ENCODE peak calls at places on chromosomes 2 and 18, in eight cellular contexts. N is GM12878, Y is SK-N-SH, V is HCT116, D is H1, G is K562, U is endothelial cell of umbilical vein, A is HepG2. H is an unnamed sample.

GRCh38 chr18:34094148-34094547 is 130.6 kb downstream of the NOL4 start:
- DNase-seq in N (no peak), Y (no peak), V (no peak), D (no peak), G (no peak), U (no peak), A (no peak), H (no peak)

GRCh38 chr2:11771971-11772615 is 25.7 kb downstream of the LPIN1 start:
- DNase-seq in N (no peak), Y (no peak), V (no peak), D (no peak), G (no peak), U (no peak), A (no peak), H (no peak)

GRCh38 chr2:181158453-181158852 is 178.0 kb downstream of the UBE2E3 start:
- DNase-seq in N (no peak), Y (no peak), V (no peak), D (no peak), G (no peak), U (no peak), A (no peak), H (no peak)

GRCh38 chr2:172552547-172553291 is 3.2 kb upstream of the PDK1 start:
- DNase-seq in N (no peak), Y (no peak), V (no peak), D (no peak), G (peak), U (peak), A (no peak), H (no peak)

GRCh38 chr2:8242734-8243133 is 439.1 kb upstream of the ID2 start:
- DNase-seq in N (no peak), Y (no peak), V (no peak), D (no peak), G (no peak), U (no peak), A (no peak), H (no peak)

GRCh38 chr2:25545899-25546298 is 127.5 kb downstream of the DTNB start:
- DNase-seq in N (no peak), Y (no peak), V (no peak), D (no peak), G (no peak), U (no peak), A (peak), H (no peak)

GRCh38 chr18:59884331-59884730 is 15.5 kb upstream of the PMAIP1 start:
- DNase-seq in N (no peak), Y (no peak), V (no peak), D (no peak), G (no peak), U (no peak), A (no peak), H (no peak)

GRCh38 chr2:12006841-12007240 is 260.4 kb downstream of the LPIN1 start:
- DNase-seq in N (no peak), Y (no peak), V (no peak), D (peak), G (no peak), U (peak), A (no peak), H (no peak)

GRCh38 chr2:26008851-26009566 is 24.9 kb upstream of the RAB10 start:
- DNase-seq in N (peak), Y (no peak), V (peak), D (no peak), G (no peak), U (peak), A (peak), H (no peak)

GRCh38 chr2:37302701-37303252 is 21.9 kb downstream of the PRKD3 start:
- DNase-seq in N (no peak), Y (no peak), V (no peak), D (no peak), G (no peak), U (no peak), A (no peak), H (no peak)

GRCh38 chr18:7122376-7122775 is 4.8 kb upstream of the LAMA1 start:
- DNase-seq in N (no peak), Y (no peak), V (no peak), D (no peak), G (no peak), U (no peak), A (no peak), H (no peak)

GRCh38 chr2:166632616-166633015 is 138.6 kb upstream of the SCN7A start:
- DNase-seq in N (no peak), Y (no peak), V (no peak), D (no peak), G (no peak), U (peak), A (no peak), H (no peak)

GRCh38 chr2:122988395-122989221 is 1036.5 kb upstream of the CNTNAP5 start:
- DNase-seq in N (no peak), Y (no peak), V (no peak), D (no peak), G (no peak), U (no peak), A (no peak), H (no peak)

GRCh38 chr18:28003451-28003850 is 173.5 kb downstream of the CDH2 start:
- DNase-seq in N (no peak), Y (no peak), V (no peak), D (no peak), G (no peak), U (peak), A (no peak), H (no peak)

GRCh38 chr2:215137741-215138340 is 585 bp downstream of the ABCA12 start:
- DNase-seq in N (no peak), Y (peak), V (peak), D (no peak), G (no peak), U (peak), A (no peak), H (peak)

GRCh38 chr2:11118761-11119160 is 36.5 kb upstream of the SLC66A3 start:
- DNase-seq in N (no peak), Y (no peak), V (no peak), D (no peak), G (no peak), U (no peak), A (no peak), H (no peak)

GRCh38 chr2:1973636-1974035 is 229.3 kb upstream of the PXDN start:
- DNase-seq in N (no peak), Y (no peak), V (no peak), D (no peak), G (no peak), U (no peak), A (no peak), H (no peak)

GRCh38 chr2:38394903-38395341 is 17.8 kb upstream of the ATL2 start:
- DNase-seq in N (no peak), Y (no peak), V (peak), D (no peak), G (no peak), U (no peak), A (no peak), H (no peak)

GRCh38 chr2:86350751-86351150 is 13.3 kb upstream of the REEP1 start:
- DNase-seq in N (no peak), Y (no peak), V (no peak), D (no peak), G (no peak), U (no peak), A (no peak), H (no peak)

GRCh38 chr2:112542974-112543760 is 902 bp downstream of the POLR1B start:
- DNase-seq in N (no peak), Y (peak), V (peak), D (no peak), G (no peak), U (peak), A (peak), H (no peak)

GRCh38 chr2:217835931-217836881 is 166.6 kb downstream of the TNS1 start:
- DNase-seq in N (no peak), Y (peak), V (no peak), D (no peak), G (no peak), U (no peak), A (no peak), H (peak)

GRCh38 chr2:172462393-172463381 is 35.3 kb downstream of the ITGA6 start:
- DNase-seq in N (peak), Y (no peak), V (no peak), D (no peak), G (no peak), U (no peak), A (no peak), H (no peak)

GRCh38 chr2:64731306-64731654 is 77.6 kb upstream of the SERTAD2 start:
- DNase-seq in N (no peak), Y (no peak), V (no peak), D (no peak), G (no peak), U (no peak), A (no peak), H (no peak)

GRCh38 chr18:9708057-9708881 is at the start of gene RAB31:
- DNase-seq in N (no peak), Y (peak), V (no peak), D (no peak), G (peak), U (peak), A (no peak), H (no peak)

GRCh38 chr18:32930695-32931301 is 158.0 kb upstream of the KLHL14 start:
- DNase-seq in N (no peak), Y (peak), V (peak), D (no peak), G (peak), U (peak), A (peak), H (no peak)

GRCh38 chr2:239944706-239945551 is 80.2 kb downstream of the NDUFA10 start:
- DNase-seq in N (no peak), Y (no peak), V (no peak), D (no peak), G (no peak), U (no peak), A (no peak), H (no peak)

GRCh38 chr2:168684921-168685618 is 117.4 kb upstream of the NOSTRIN start:
- DNase-seq in N (no peak), Y (peak), V (no peak), D (no peak), G (no peak), U (no peak), A (no peak), H (no peak)

GRCh38 chr2:176325732-176326131 is 56.5 kb downstream of the MTX2 start:
- DNase-seq in N (no peak), Y (no peak), V (no peak), D (peak), G (no peak), U (peak), A (no peak), H (peak)

GRCh38 chr2:182193291-182193690 is 207.6 kb downstream of the PPP1R1C start:
- DNase-seq in N (no peak), Y (no peak), V (no peak), D (no peak), G (no peak), U (no peak), A (no peak), H (no peak)

GRCh38 chr2:137380610-137381009 is 583.7 kb upstream of the HNMT start:
- DNase-seq in N (no peak), Y (no peak), V (no peak), D (no peak), G (no peak), U (no peak), A (no peak), H (no peak)

GRCh38 chr2:241154915-241155314 is 4.6 kb downstream of the PPP1R7 start:
- DNase-seq in N (no peak), Y (no peak), V (no peak), D (no peak), G (no peak), U (no peak), A (no peak), H (no peak)

GRCh38 chr18:70337139-70337972 is 48.5 kb downstream of the SOCS6 start:
- DNase-seq in N (no peak), Y (no peak), V (peak), D (peak), G (peak), U (peak), A (peak), H (no peak)

GRCh38 chr2:177812713-177813396 is 259.7 kb downstream of the PDE11A start:
- DNase-seq in N (no peak), Y (no peak), V (no peak), D (no peak), G (peak), U (no peak), A (no peak), H (no peak)

GRCh38 chr2:159562248-159562647 is 54.1 kb downstream of the BAZ2B start:
- DNase-seq in N (no peak), Y (no peak), V (no peak), D (no peak), G (no peak), U (no peak), A (no peak), H (no peak)

GRCh38 chr2:207408086-207408794 is 121.5 kb upstream of the CREB1 start:
- DNase-seq in N (peak), Y (no peak), V (no peak), D (no peak), G (no peak), U (no peak), A (peak), H (no peak)
- TF ChIP-seq POLR2AphosphoS5 in N (no peak), Y (no peak), V (no peak), D (no peak), G (no peak), U (no peak), A (no peak), H (no peak)

DNA sequence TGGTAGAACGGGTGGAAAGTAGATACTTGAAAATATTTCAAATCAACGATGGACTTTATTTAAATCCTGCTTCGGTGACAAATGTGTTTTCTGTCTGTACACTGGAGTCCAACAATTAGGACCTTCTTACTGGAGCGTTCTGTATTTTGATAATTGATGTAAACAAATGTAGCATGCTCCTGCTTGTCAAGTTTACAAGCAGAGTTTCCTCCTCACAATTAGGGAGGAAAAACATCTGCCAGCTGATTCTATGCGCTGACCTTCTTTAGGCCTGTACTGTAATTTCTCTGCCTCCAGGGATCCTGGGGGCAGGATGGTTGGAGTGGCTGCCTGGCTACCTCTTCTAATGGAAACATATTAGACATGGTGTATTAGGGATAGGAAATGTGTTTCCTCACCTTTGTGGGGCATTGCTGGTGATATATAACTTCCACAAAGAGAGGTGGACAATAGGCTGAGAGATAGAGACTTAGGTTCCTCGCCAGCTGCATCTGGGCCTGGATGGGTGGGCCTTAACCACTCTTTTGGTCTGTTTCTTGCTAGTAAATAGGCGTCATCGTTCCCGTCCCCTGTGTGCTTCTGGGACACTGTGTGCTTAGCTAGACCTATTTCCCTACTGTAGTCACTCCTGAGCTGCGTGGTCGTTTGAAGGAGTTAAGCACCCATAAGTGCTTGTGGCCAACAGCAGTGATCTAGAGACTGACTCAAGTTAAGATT is 19.3 kb downstream of the GATA6 start:
- DNase-seq in N (no peak), Y (no peak), V (no peak), D (no peak), G (no peak), U (peak), A (no peak), H (no peak)
- H3K9ac ChIP-seq in N (no peak), Y (no peak), V (no peak), D (no peak), G (no peak), U (peak), A (no peak), H (no peak)

DNA sequence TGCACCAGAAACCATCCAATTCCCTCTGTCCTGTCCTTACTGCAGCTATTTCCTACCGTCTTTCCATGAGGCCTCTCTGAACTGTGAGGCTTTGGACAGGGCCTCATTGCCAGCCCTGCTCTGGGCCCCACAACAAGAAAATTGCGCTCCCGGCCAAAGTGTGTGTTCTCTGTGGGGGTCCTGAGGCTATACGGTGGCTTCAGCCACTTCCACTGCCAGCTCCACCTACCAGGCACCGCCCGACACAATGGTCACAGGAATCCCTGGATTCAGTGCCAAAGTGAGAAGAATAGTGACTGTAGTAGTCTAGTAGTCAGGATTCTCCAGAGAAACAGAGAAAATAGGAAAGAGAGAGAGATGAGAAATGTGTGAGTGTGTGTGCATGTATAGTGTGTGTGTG is 140.2 kb downstream of the IRS1 start:
- DNase-seq in N (no peak), Y (no peak), V (no peak), D (no peak), G (no peak), U (no peak), A (no peak), H (no peak)
- H3K27ac ChIP-seq in N (no peak), Y (no peak), V (peak), D (no peak), G (no peak), U (no peak), A (no peak), H (no peak)

DNA sequence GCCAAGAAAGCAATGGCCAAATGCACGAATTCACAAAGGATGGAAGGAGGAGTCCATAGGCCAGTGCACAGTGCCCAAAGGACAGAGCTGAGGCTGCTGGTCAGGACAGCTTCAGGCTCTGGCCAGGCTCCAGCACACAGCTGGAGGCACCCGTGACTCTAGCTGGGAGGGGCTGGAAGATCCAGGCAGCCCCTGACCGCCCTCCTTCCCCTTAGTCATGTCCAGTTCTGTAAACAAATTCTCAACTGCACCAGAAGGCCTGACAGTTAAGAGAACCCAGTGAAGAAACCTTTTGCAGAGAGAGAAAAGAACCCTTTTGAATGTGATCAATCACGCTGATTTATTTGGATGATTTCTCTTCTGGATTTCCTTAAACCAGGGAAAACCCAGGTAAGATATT is 7.7 kb upstream of the YWHAQ start:
- DNase-seq in N (no peak), Y (peak), V (peak), D (no peak), G (peak), U (peak), A (peak), H (no peak)
- TF ChIP-seq POLR2AphosphoS5 in N (no peak), Y (no peak), V (no peak), D (no peak), G (no peak), U (no peak), A (no peak), H (no peak)

GRCh38 chr2:233422649-233423435 is 68.5 kb downstream of the DGKD start:
- DNase-seq in N (no peak), Y (no peak), V (no peak), D (no peak), G (no peak), U (no peak), A (no peak), H (no peak)

GRCh38 chr2:233423436-233423860 is 69.2 kb downstream of the DGKD start:
- DNase-seq in N (no peak), Y (no peak), V (no peak), D (no peak), G (no peak), U (no peak), A (no peak), H (no peak)

GRCh38 chr2:233419626-233420431 is 65.5 kb downstream of the DGKD start:
- DNase-seq in N (peak), Y (no peak), V (no peak), D (no peak), G (no peak), U (no peak), A (no peak), H (no peak)

GRCh38 chr2:233422050-233422639 is 67.9 kb downstream of the DGKD start:
- DNase-seq in N (peak), Y (no peak), V (no peak), D (no peak), G (no peak), U (no peak), A (no peak), H (no peak)

GRCh38 chr2:233421091-233421816 is 67.0 kb downstream of the DGKD start:
- DNase-seq in N (no peak), Y (no peak), V (no peak), D (no peak), G (no peak), U (no peak), A (no peak), H (no peak)
- H3K9ac ChIP-seq in N (no peak), Y (no peak), V (peak), D (no peak), G (no peak), U (no peak), A (no peak), H (no peak)

DNA sequence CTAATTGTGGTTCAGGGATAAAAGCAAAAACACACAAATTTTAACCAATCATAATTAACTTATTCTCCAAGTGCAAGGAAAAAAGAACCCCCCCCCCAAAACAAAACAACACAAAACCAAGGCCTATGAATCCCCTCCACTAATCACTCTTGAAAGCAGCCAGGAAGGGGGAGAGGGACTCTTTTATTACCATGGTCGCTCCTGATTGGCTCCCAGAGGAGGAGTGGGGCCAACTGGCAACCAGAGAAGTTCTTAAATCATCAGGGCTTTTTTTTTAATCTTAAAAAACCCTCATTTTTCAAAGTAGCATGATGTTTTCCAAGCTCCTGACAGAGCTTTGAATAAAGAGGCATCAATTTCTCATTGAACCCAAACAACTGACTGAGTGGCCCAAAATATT is 258.7 kb downstream of the CYRIA start:
- DNase-seq in N (no peak), Y (no peak), V (no peak), D (no peak), G (no peak), U (no peak), A (no peak), H (no peak)
- H3K27ac ChIP-seq in N (no peak), Y (no peak), V (no peak), D (no peak), G (no peak), U (no peak), A (no peak), H (no peak)

H was measured in SK-N-MC.